ENCODE peak calls at places on chromosomes 16 and 17, in ten cellular contexts. C, T, P, S, F, W, Q, E, K and U are unnamed samples.

GRCh38 chr17:75693500-75694481 is 26.7 kb downstream of the SAP30BP start:
- DNase-seq in S (peak), Q (peak), E (no peak), K (no peak), P (no peak), F (peak), C (peak), W (peak), T (no peak), U (no peak)

GRCh38 chr16:51450913-51451312 is 299.8 kb upstream of the SALL1 start:
- DNase-seq in F (no peak), W (no peak), E (no peak), P (no peak), C (no peak), Q (no peak), S (no peak), K (no peak), T (no peak), U (no peak)

GRCh38 chr17:17063546-17064122 is 21.4 kb downstream of the MPRIP start:
- DNase-seq in C (no peak), E (no peak), W (peak), S (peak), Q (no peak), P (no peak), F (no peak), K (no peak), T (no peak), U (no peak)

GRCh38 chr17:81419333-81419885 is 24.2 kb downstream of the BAHCC1 start:
- DNase-seq in W (peak), F (peak), P (no peak), S (peak), K (no peak), Q (peak), T (no peak), C (peak), E (no peak), U (no peak)

GRCh38 chr17:76643553-76644148 is at the start of gene ST6GALNAC1:
- DNase-seq in F (peak), E (peak), S (peak), T (peak), K (no peak), P (no peak), W (no peak), Q (no peak), C (no peak), U (no peak)

GRCh38 chr17:34720760-34721159 is 141.4 kb downstream of the TMEM132E start:
- DNase-seq in C (peak), K (no peak), W (no peak), T (no peak), S (no peak), E (no peak), Q (no peak), P (no peak), F (no peak), U (no peak)

GRCh38 chr17:69638516-69638915 is 224.0 kb downstream of the MAP2K6 start:
- DNase-seq in K (no peak), W (no peak), P (no peak), E (no peak), C (no peak), F (no peak), T (no peak), Q (no peak), S (no peak), U (no peak)

GRCh38 chr16:85321856-85322271 is 209.6 kb upstream of the CIBAR2 start:
- DNase-seq in Q (peak), K (no peak), T (no peak), P (no peak), F (peak), E (no peak), C (peak), S (peak), W (peak), U (no peak)

GRCh38 chr17:15262291-15263205 is 2.6 kb downstream of the PMP22 start:
- DNase-seq in W (peak), P (no peak), F (peak), T (no peak), C (peak), Q (peak), E (no peak), S (peak), K (peak), U (peak)

GRCh38 chr16:52676951-52677350 is 130.0 kb upstream of the TOX3 start:
- DNase-seq in E (no peak), C (no peak), F (no peak), S (no peak), T (no peak), Q (no peak), W (no peak), K (no peak), P (no peak), U (no peak)

GRCh38 chr16:22027633-22028032 is 19.7 kb downstream of the MOSMO start:
- DNase-seq in T (no peak), C (peak), P (no peak), K (no peak), W (no peak), E (no peak), Q (no peak), S (no peak), F (no peak), U (no peak)

GRCh38 chr16:10332301-10332700 is 53.6 kb upstream of the ATF7IP2 start:
- DNase-seq in F (no peak), E (no peak), K (no peak), S (no peak), P (no peak), C (no peak), W (no peak), Q (no peak), T (no peak), U (no peak)

GRCh38 chr17:19750835-19751234 is 2.7 kb upstream of the ALDH3A1 start:
- DNase-seq in E (no peak), K (no peak), S (no peak), T (no peak), C (no peak), W (no peak), F (no peak), P (no peak), Q (no peak), U (no peak)

GRCh38 chr16:63188076-63188771 is 1152.0 kb upstream of the CDH8 start:
- DNase-seq in S (no peak), T (no peak), F (no peak), K (no peak), W (no peak), P (no peak), Q (no peak), C (no peak), E (no peak), U (no peak)